ENCODE peak calls at places on chromosome 20, in ten cellular contexts. O, L, W, Q, X, P, G, F, I and A are unnamed samples.

GRCh38 chr20:17749979-17750721 is 50.4 kb downstream of the BANF2 start:
- DNase-seq in O (no peak), L (peak), W (no peak), Q (peak), X (peak), P (peak), G (no peak), F (peak), I (peak), A (peak)

GRCh38 chr20:17614812-17615644 is 45.2 kb downstream of the DSTN start:
- DNase-seq in O (no peak), L (peak), W (no peak), Q (peak), X (no peak), P (no peak), G (no peak), F (peak), I (peak), A (peak)

GRCh38 chr20:34437330-34437986 is 74.4 kb downstream of the ITCH start:
- DNase-seq in O (no peak), L (no peak), W (no peak), Q (no peak), X (peak), P (no peak), G (no peak), F (no peak), I (no peak), A (no peak)

GRCh38 chr20:62624325-62624690 is 18.0 kb upstream of the SLCO4A1 start:
- DNase-seq in O (no peak), L (no peak), W (no peak), Q (peak), X (no peak), P (no peak), G (peak), F (peak), I (no peak), A (no peak)

GRCh38 chr20:56932575-56933330 is 303.6 kb downstream of the TFAP2C start:
- DNase-seq in O (no peak), L (no peak), W (no peak), Q (no peak), X (no peak), P (no peak), G (no peak), F (no peak), I (no peak), A (no peak)

GRCh38 chr20:37945034-37945660 is 42.2 kb downstream of the VSTM2L start:
- DNase-seq in O (no peak), L (no peak), W (no peak), Q (peak), X (no peak), P (no peak), G (no peak), F (no peak), I (peak), A (no peak)

GRCh38 chr20:9592419-9592818 is 78.0 kb downstream of the LAMP5 start:
- DNase-seq in O (no peak), L (no peak), W (no peak), Q (no peak), X (no peak), P (no peak), G (no peak), F (no peak), I (no peak), A (no peak)

GRCh38 chr20:38692436-38693411 is 31.6 kb upstream of the SLC32A1 start:
- DNase-seq in O (no peak), L (no peak), W (peak), Q (no peak), X (peak), P (peak), G (peak), F (peak), I (peak), A (no peak)

GRCh38 chr20:21719592-21720214 is 14.2 kb downstream of the PAX1 start:
- DNase-seq in O (peak), L (no peak), W (peak), Q (no peak), X (peak), P (peak), G (peak), F (peak), I (peak), A (no peak)

GRCh38 chr20:39986231-39986904 is 702.7 kb downstream of the MAFB start:
- DNase-seq in O (no peak), L (peak), W (peak), Q (no peak), X (peak), P (peak), G (peak), F (peak), I (peak), A (peak)

GRCh38 chr20:23316626-23317025 is 34.0 kb upstream of the NXT1 start:
- DNase-seq in O (no peak), L (no peak), W (no peak), Q (no peak), X (no peak), P (no peak), G (no peak), F (no peak), I (no peak), A (no peak)

GRCh38 chr20:23325107-23325506 is 25.5 kb upstream of the NXT1 start:
- DNase-seq in O (no peak), L (no peak), W (no peak), Q (no peak), X (no peak), P (no peak), G (no peak), F (no peak), I (no peak), A (no peak)

GRCh38 chr20:23318347-23318746 is 32.2 kb upstream of the NXT1 start:
- DNase-seq in O (no peak), L (no peak), W (no peak), Q (no peak), X (no peak), P (no peak), G (no peak), F (no peak), I (no peak), A (no peak)

GRCh38 chr20:23317081-23317480 is 33.5 kb upstream of the NXT1 start:
- DNase-seq in O (no peak), L (no peak), W (no peak), Q (no peak), X (no peak), P (no peak), G (no peak), F (no peak), I (no peak), A (no peak)

DNA sequence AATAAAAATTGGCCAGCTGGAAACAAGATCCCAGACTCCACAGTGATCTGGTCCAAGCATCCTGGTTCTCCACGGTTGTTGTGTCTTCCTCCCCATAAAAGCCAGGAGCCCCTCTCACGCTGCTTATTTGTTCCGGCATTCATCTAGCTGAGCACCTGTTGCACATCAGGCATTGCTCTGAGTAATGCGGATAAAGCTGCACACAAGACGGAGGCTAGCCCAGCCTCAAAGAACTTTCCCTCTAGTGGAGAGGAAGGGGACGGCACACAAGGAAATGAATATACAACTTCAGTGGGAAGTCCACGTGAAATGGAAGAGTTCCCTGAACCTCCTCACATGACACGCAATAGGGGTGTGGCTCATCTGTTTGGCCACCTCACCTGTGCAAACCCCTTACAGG is 30.3 kb upstream of the NXT1 start:
- DNase-seq in O (no peak), L (no peak), W (peak), Q (no peak), X (no peak), P (no peak), G (peak), F (no peak), I (no peak), A (no peak)
- TF ChIP-seq CTCF in O (peak), L (peak), W (peak), Q (no peak), X (peak), P (peak), G (peak), F (peak), I (no peak), A (peak)

GRCh38 chr20:41078329-41078728 is 49.7 kb downstream of the TOP1 start:
- DNase-seq in O (no peak), L (no peak), W (peak), Q (no peak), X (peak), P (peak), G (peak), F (no peak), I (no peak), A (no peak)
- H3K4me3 ChIP-seq in O (no peak), L (no peak), W (no peak), Q (no peak), X (no peak), P (no peak), G (no peak), F (no peak), I (no peak), A (peak)

GRCh38 chr20:47099749-47100515 is 205.3 kb downstream of the EYA2 start:
- DNase-seq in O (no peak), L (no peak), W (no peak), Q (no peak), X (no peak), P (no peak), G (no peak), F (no peak), I (no peak), A (no peak)
- H3K27ac ChIP-seq in O (no peak), L (no peak), W (no peak), Q (no peak), X (no peak), P (no peak), G (no peak), F (no peak), I (no peak), A (no peak)

GRCh38 chr20:5735845-5736530 is 14.2 kb upstream of the SHLD1 start:
- DNase-seq in O (no peak), L (no peak), W (peak), Q (no peak), X (no peak), P (peak), G (no peak), F (no peak), I (peak), A (no peak)

GRCh38 chr20:5745416-5745968 is 4.7 kb upstream of the SHLD1 start:
- DNase-seq in O (no peak), L (no peak), W (no peak), Q (no peak), X (no peak), P (no peak), G (no peak), F (no peak), I (no peak), A (no peak)

GRCh38 chr20:5746064-5746463 is 4.1 kb upstream of the SHLD1 start:
- DNase-seq in O (no peak), L (no peak), W (no peak), Q (no peak), X (no peak), P (no peak), G (no peak), F (no peak), I (no peak), A (no peak)

GRCh38 chr20:5737619-5737953 is 12.6 kb upstream of the SHLD1 start:
- DNase-seq in O (no peak), L (no peak), W (no peak), Q (no peak), X (no peak), P (no peak), G (no peak), F (no peak), I (no peak), A (no peak)

DNA sequence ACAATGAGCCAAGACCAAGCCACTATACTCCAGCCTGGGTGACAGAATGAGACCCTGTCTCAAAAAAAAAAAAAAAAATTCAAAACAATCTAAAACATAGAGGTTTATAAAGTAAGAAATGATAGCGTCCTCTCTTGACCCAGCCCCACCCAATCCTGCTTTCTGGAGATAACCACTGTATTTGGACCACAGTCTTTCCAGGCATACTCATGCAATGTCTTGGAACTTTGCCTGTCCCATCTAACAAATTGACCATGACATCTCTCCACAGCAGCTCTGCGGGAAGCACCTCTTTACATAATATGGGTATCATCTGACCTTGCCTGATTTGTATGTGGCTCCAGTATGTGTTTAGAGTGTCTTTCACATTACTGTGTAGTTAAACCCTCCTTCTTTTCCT is 9.1 kb upstream of the SHLD1 start:
- DNase-seq in O (no peak), L (no peak), W (peak), Q (no peak), X (peak), P (no peak), G (no peak), F (no peak), I (no peak), A (no peak)
- TF ChIP-seq CTCF in O (no peak), L (no peak), W (no peak), Q (no peak), X (no peak), P (no peak), G (no peak), F (no peak), I (no peak), A (no peak)

DNA sequence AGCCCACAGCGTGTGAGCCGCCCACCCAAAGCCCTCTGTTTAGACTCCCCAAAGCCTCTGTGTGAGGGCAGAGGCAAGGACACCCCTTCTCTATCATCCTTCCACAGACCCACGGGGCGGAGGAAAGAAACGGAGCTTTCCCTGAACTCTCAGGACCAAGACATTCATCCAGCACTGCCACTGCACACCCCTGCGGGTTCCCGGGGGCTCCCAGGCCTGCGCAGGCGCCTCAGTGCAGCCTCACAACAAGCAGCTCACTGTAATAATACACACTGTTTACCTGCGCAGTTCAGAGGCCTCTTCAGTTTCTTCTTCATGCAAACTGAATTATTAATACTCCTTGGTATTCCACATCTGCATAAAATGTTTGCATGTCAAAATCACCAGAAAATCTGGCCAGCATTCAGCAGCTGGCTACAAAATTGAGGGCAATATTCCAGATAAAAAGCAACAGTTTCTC is 45.6 kb downstream of the NINL start:
- DNase-seq in O (no peak), L (no peak), W (no peak), Q (no peak), X (no peak), P (no peak), G (no peak), F (no peak), I (no peak), A (no peak)
- H3K4me3 ChIP-seq in O (no peak), L (peak), W (no peak), Q (peak), X (no peak), P (no peak), G (no peak), F (peak), I (no peak), A (peak)

GRCh38 chr20:45067558-45067957 is 33.4 kb downstream of the KCNS1 start:
- DNase-seq in O (no peak), L (no peak), W (no peak), Q (no peak), X (peak), P (no peak), G (no peak), F (no peak), I (no peak), A (no peak)

GRCh38 chr20:45066372-45066771 is 34.6 kb downstream of the KCNS1 start:
- DNase-seq in O (no peak), L (no peak), W (no peak), Q (no peak), X (peak), P (no peak), G (no peak), F (no peak), I (no peak), A (no peak)

GRCh38 chr20:45069261-45069660 is 31.7 kb downstream of the KCNS1 start:
- DNase-seq in O (no peak), L (no peak), W (no peak), Q (no peak), X (no peak), P (no peak), G (no peak), F (no peak), I (no peak), A (no peak)

GRCh38 chr20:45064812-45065211 is 36.1 kb downstream of the KCNS1 start:
- DNase-seq in O (no peak), L (no peak), W (no peak), Q (no peak), X (no peak), P (no peak), G (no peak), F (no peak), I (no peak), A (no peak)

GRCh38 chr20:45067087-45067486 is 33.8 kb downstream of the KCNS1 start:
- DNase-seq in O (no peak), L (no peak), W (no peak), Q (no peak), X (no peak), P (no peak), G (no peak), F (no peak), I (no peak), A (no peak)
- H3K27ac ChIP-seq in O (no peak), L (peak), W (no peak), Q (no peak), X (no peak), P (no peak), G (no peak), F (no peak), I (no peak), A (no peak)

DNA sequence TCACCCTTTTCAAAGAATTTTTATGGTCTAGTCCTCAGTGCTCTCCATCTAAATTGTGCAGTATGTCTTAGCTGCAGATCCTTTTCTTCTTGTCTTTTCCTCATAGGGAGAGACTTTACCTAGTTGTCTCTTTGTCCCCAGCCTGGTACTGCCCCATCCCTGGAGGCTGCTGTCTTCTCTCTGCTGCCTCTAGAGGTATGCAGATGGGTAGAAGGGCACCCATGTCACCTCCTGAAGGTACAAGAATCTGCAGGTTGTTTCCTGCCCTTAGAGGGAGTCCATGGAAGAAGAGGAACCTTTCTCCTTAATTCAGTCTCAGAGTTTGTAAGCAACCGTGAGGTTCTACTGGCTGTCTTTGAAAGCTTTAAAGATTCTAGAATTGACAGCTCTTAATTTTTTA is 39.1 kb downstream of the MCM8 start:
- DNase-seq in O (no peak), L (no peak), W (peak), Q (no peak), X (no peak), P (no peak), G (no peak), F (no peak), I (no peak), A (no peak)
- TF ChIP-seq CTCF in O (peak), L (no peak), W (peak), Q (no peak), X (no peak), P (no peak), G (peak), F (no peak), I (no peak), A (no peak)